ENCODE peak calls at places on chromosomes 1 and 21, in eight cellular contexts. R, O, G, N, F, T, H and D are unnamed samples.

GRCh38 chr1:42845866-42846256 is 552 bp upstream of the ZNF691 start:
- DNase-seq in O (no peak), N (peak; percentile 44), T (no peak), G (no peak), R (no peak), F (no peak), H (no peak), D (no peak)

GRCh38 chr1:202221911-202222909 is 28.6 kb downstream of the LGR6 start:
- DNase-seq in H (no peak), N (no peak), O (peak; percentile 49), R (no peak), G (no peak), F (peak; percentile 37), T (no peak), D (no peak)

GRCh38 chr1:19786988-19787423 is 12.7 kb downstream of the TMCO4 start:
- DNase-seq in F (no peak), R (no peak), T (no peak), N (no peak), G (no peak), H (no peak), O (no peak), D (no peak)

GRCh38 chr1:109863699-109864062 is 47.0 kb upstream of the CSF1 start:
- DNase-seq in O (no peak), F (no peak), T (no peak), R (no peak), N (no peak), G (no peak), H (no peak), D (no peak)

GRCh38 chr21:36274128-36274527 is 45.9 kb upstream of the MORC3 start:
- DNase-seq in O (no peak), H (no peak), G (no peak), R (no peak), N (no peak), F (no peak), T (no peak), D (no peak)

GRCh38 chr1:155003766-155004351 is 1.3 kb downstream of the ZBTB7B start:
- DNase-seq in F (peak; percentile 68), N (peak; percentile 59), G (no peak), T (no peak), O (no peak), R (peak; percentile 58), H (no peak), D (no peak)

GRCh38 chr1:172354291-172354940 is 66.1 kb upstream of the C1orf105 start:
- DNase-seq in T (no peak), O (no peak), G (no peak), F (no peak), N (no peak), R (no peak), H (no peak), D (no peak)

GRCh38 chr21:45253180-45253579 is 34.5 kb downstream of the POFUT2 start:
- DNase-seq in G (no peak), R (no peak), F (peak; percentile 75), H (no peak), N (no peak), O (no peak), T (no peak), D (no peak)

GRCh38 chr1:155864393-155864792 is 5.0 kb downstream of the SYT11 start:
- DNase-seq in N (no peak), O (no peak), H (no peak), F (peak; percentile 57), R (no peak), G (no peak), T (no peak), D (no peak)

GRCh38 chr1:64956241-64956640 is 10.1 kb downstream of the JAK1 start:
- DNase-seq in F (peak; percentile 37), O (no peak), T (no peak), G (no peak), R (no peak), H (no peak), N (no peak), D (no peak)

GRCh38 chr21:33936221-33937038 is 20.8 kb upstream of the ATP5PO start:
- DNase-seq in H (no peak), N (no peak), G (no peak), O (no peak), R (no peak), T (no peak), F (no peak), D (peak; percentile 56)

GRCh38 chr1:169109561-169110134 is 3.2 kb downstream of the ATP1B1 start:
- DNase-seq in T (no peak), G (no peak), N (peak; percentile 33), H (no peak), R (peak; percentile 67), O (no peak), F (peak; percentile 88), D (peak; percentile 98)

GRCh38 chr1:228099331-228099732 is 3.8 kb downstream of the C1orf35 start:
- DNase-seq in T (no peak), R (no peak), F (no peak), O (no peak), H (no peak), N (no peak), G (no peak), D (no peak)

GRCh38 chr1:51316764-51317120 is 13.6 kb downstream of the TTC39A start:
- DNase-seq in T (no peak), G (no peak), H (no peak), R (no peak), O (no peak), N (no peak), F (no peak), D (no peak)